ENCODE peak calls at places on chromosomes 2 and 18, in five cellular contexts. C, S, O, T and Z are unnamed samples.

GRCh38 chr2:200252661-200253067 is 53.8 kb upstream of the SPATS2L start:
- DNase-seq in O (no peak), S (peak), T (no peak), C (no peak), Z (no peak)

GRCh38 chr2:218834685-218835084 is 3.1 kb upstream of the PRKAG3 start:
- DNase-seq in T (no peak), C (no peak), O (no peak), S (no peak), Z (no peak)

GRCh38 chr2:38274286-38275276 is 102.5 kb downstream of the ATL2 start:
- DNase-seq in S (peak), C (peak), O (peak), T (no peak), Z (peak)

GRCh38 chr2:101823347-101823791 is 125.9 kb downstream of the MAP4K4 start:
- DNase-seq in C (peak), T (peak), O (peak), S (peak), Z (peak)

GRCh38 chr2:29367986-29368677 is 252.9 kb downstream of the CLIP4 start:
- DNase-seq in T (no peak), C (no peak), O (no peak), S (no peak), Z (no peak)

GRCh38 chr2:48249093-48249492 is 280.9 kb upstream of the STON1 start:
- DNase-seq in T (no peak), O (no peak), S (peak), C (no peak), Z (no peak)

GRCh38 chr2:238654479-238654878 is 193.4 kb upstream of the TWIST2 start:
- DNase-seq in O (no peak), S (no peak), C (no peak), T (no peak), Z (no peak)

GRCh38 chr2:99654419-99654818 is 164.6 kb upstream of the REV1 start:
- DNase-seq in C (no peak), S (peak), T (no peak), O (no peak), Z (no peak)

GRCh38 chr18:57444301-57444759 is 9.2 kb downstream of the ONECUT2 start:
- DNase-seq in O (no peak), C (no peak), T (no peak), S (no peak), Z (no peak)

GRCh38 chr2:18531198-18531597 is 29.3 kb downstream of the RDH14 start:
- DNase-seq in C (no peak), S (no peak), T (no peak), O (no peak), Z (no peak)

GRCh38 chr18:23629444-23629946 is 33.2 kb downstream of the ANKRD29 start:
- DNase-seq in C (no peak), T (no peak), O (no peak), S (no peak), Z (no peak)

GRCh38 chr2:174602741-174603140 is 5.1 kb upstream of the WIPF1 start:
- DNase-seq in T (no peak), O (no peak), C (no peak), S (no peak), Z (no peak)

GRCh38 chr2:153287109-153287801 is 191.3 kb downstream of the RPRM start:
- DNase-seq in C (peak), T (no peak), S (no peak), O (peak), Z (no peak)

GRCh38 chr2:41869542-41870256 is 178.1 kb upstream of the PKDCC start:
- DNase-seq in C (peak), S (peak), O (peak), T (peak), Z (peak)

GRCh38 chr18:35588995-35589394 is 7.5 kb downstream of the GALNT1 start:
- DNase-seq in T (no peak), C (no peak), S (no peak), O (peak), Z (no peak)

GRCh38 chr2:56898986-56899385 is 715.2 kb downstream of the CCDC85A start:
- DNase-seq in C (no peak), S (no peak), O (no peak), T (no peak), Z (no peak)

GRCh38 chr2:3341336-3341735 is 36.3 kb downstream of the EIPR1 start:
- DNase-seq in O (no peak), C (no peak), T (no peak), S (no peak), Z (no peak)

GRCh38 chr2:134371041-134371440 is 117.2 kb downstream of the MGAT5 start:
- DNase-seq in O (no peak), T (no peak), C (no peak), S (no peak), Z (no peak)

GRCh38 chr2:112811841-112812306 is 24.7 kb downstream of the IL1B start:
- DNase-seq in T (peak), O (no peak), C (peak), S (peak), Z (no peak)

GRCh38 chr2:191835539-191836350 is 11.1 kb downstream of the CAVIN2 start:
- DNase-seq in C (no peak), S (no peak), T (no peak), O (no peak), Z (no peak)

GRCh38 chr2:150063950-150064549 is 423.4 kb downstream of the RND3 start:
- DNase-seq in T (no peak), C (no peak), S (no peak), O (no peak), Z (no peak)

GRCh38 chr2:30459140-30459539 is 12.1 kb downstream of the LCLAT1 start:
- DNase-seq in O (no peak), C (no peak), T (no peak), S (no peak), Z (no peak)

GRCh38 chr2:215870986-215871385 is 142.4 kb downstream of the MREG start:
- DNase-seq in C (no peak), T (no peak), S (no peak), O (peak), Z (no peak)

GRCh38 chr2:168699834-168700417 is 102.5 kb upstream of the NOSTRIN start:
- DNase-seq in O (no peak), S (peak), C (peak), T (no peak), Z (peak)

GRCh38 chr18:26460449-26461091 is 87.8 kb downstream of the KCTD1 start:
- DNase-seq in O (peak), S (no peak), C (no peak), T (no peak), Z (no peak)

GRCh38 chr2:130819915-130820861 is 16.5 kb upstream of the ARHGEF4 start:
- DNase-seq in T (no peak), C (no peak), S (no peak), O (peak), Z (no peak)

GRCh38 chr2:200476836-200477235 is 33.0 kb downstream of the KCTD18 start:
- DNase-seq in O (no peak), S (no peak), C (no peak), T (no peak), Z (no peak)